ENCODE peak calls at places on chromosomes 12 and 14, in eight cellular contexts. One of them, this sample, is unnamed.

GRCh38 chr12:8554451-8555195 is 13.9 kb upstream of the CLEC4E start:
- DNase-seq in H4: peak
- DNase-seq in germinal center: no peak
- DNase-seq in SIG-M5: no peak
- DNase-seq in NCI-H1105: no peak
- DNase-seq in B cell: no peak
- DNase-seq in endothelial cell of umbilical vein: peak
- DNase-seq in fibroblast of the conjunctiva: no peak
- DNase-seq in this sample: no peak

GRCh38 chr12:85179680-85180300 is 100.2 kb upstream of the ALX1 start:
- DNase-seq in H4: no peak
- DNase-seq in germinal center: no peak
- DNase-seq in SIG-M5: no peak
- DNase-seq in NCI-H1105: no peak
- DNase-seq in B cell: no peak
- DNase-seq in endothelial cell of umbilical vein: peak
- DNase-seq in fibroblast of the conjunctiva: peak
- DNase-seq in this sample: no peak

GRCh38 chr14:34619399-34619920 is 10.5 kb downstream of the SNX6 start:
- DNase-seq in H4: no peak
- DNase-seq in germinal center: no peak
- DNase-seq in SIG-M5: no peak
- DNase-seq in NCI-H1105: no peak
- DNase-seq in B cell: no peak
- DNase-seq in endothelial cell of umbilical vein: no peak
- DNase-seq in fibroblast of the conjunctiva: no peak
- DNase-seq in this sample: no peak

GRCh38 chr14:85447883-85448282 is 82.1 kb upstream of the FLRT2 start:
- DNase-seq in H4: no peak
- DNase-seq in germinal center: no peak
- DNase-seq in SIG-M5: no peak
- DNase-seq in NCI-H1105: no peak
- DNase-seq in B cell: no peak
- DNase-seq in endothelial cell of umbilical vein: no peak
- DNase-seq in fibroblast of the conjunctiva: no peak
- DNase-seq in this sample: no peak

GRCh38 chr14:37594916-37595808 is at the start of the genes FOXA1 and TTC6:
- DNase-seq in H4: peak
- DNase-seq in germinal center: no peak
- DNase-seq in SIG-M5: no peak
- DNase-seq in NCI-H1105: peak
- DNase-seq in B cell: no peak
- DNase-seq in endothelial cell of umbilical vein: no peak
- DNase-seq in fibroblast of the conjunctiva: no peak
- DNase-seq in this sample: peak

GRCh38 chr12:57096099-57096572 is 7.2 kb downstream of the NAB2 start:
- DNase-seq in H4: peak
- DNase-seq in germinal center: no peak
- DNase-seq in SIG-M5: no peak
- DNase-seq in NCI-H1105: peak
- DNase-seq in B cell: no peak
- DNase-seq in endothelial cell of umbilical vein: no peak
- DNase-seq in fibroblast of the conjunctiva: no peak
- DNase-seq in this sample: no peak

GRCh38 chr12:10305411-10305810 is 2.3 kb upstream of the KLRD1 start:
- DNase-seq in H4: no peak
- DNase-seq in germinal center: no peak
- DNase-seq in SIG-M5: no peak
- DNase-seq in NCI-H1105: no peak
- DNase-seq in B cell: no peak
- DNase-seq in endothelial cell of umbilical vein: no peak
- DNase-seq in fibroblast of the conjunctiva: no peak
- DNase-seq in this sample: no peak

GRCh38 chr14:54175298-54175942 is 218.8 kb upstream of the BMP4 start:
- DNase-seq in H4: peak
- DNase-seq in germinal center: peak
- DNase-seq in SIG-M5: no peak
- DNase-seq in NCI-H1105: peak
- DNase-seq in B cell: peak
- DNase-seq in endothelial cell of umbilical vein: peak
- DNase-seq in fibroblast of the conjunctiva: peak
- DNase-seq in this sample: peak

GRCh38 chr12:50103767-50104321 is at the start of gene GPD1:
- DNase-seq in H4: peak
- DNase-seq in germinal center: peak
- DNase-seq in SIG-M5: no peak
- DNase-seq in NCI-H1105: peak
- DNase-seq in B cell: no peak
- DNase-seq in endothelial cell of umbilical vein: no peak
- DNase-seq in fibroblast of the conjunctiva: no peak
- DNase-seq in this sample: no peak

GRCh38 chr14:20219033-20219432 is 4.5 kb upstream of the OR11H6 start:
- DNase-seq in H4: peak
- DNase-seq in germinal center: no peak
- DNase-seq in SIG-M5: no peak
- DNase-seq in NCI-H1105: no peak
- DNase-seq in B cell: no peak
- DNase-seq in endothelial cell of umbilical vein: no peak
- DNase-seq in fibroblast of the conjunctiva: no peak
- DNase-seq in this sample: no peak

GRCh38 chr12:64701283-64701682 is 57.9 kb downstream of the GNS start:
- DNase-seq in H4: no peak
- DNase-seq in germinal center: no peak
- DNase-seq in SIG-M5: no peak
- DNase-seq in NCI-H1105: no peak
- DNase-seq in B cell: no peak
- DNase-seq in endothelial cell of umbilical vein: peak
- DNase-seq in fibroblast of the conjunctiva: no peak
- DNase-seq in this sample: no peak

GRCh38 chr14:105141486-105142281 is 26.9 kb downstream of the JAG2 start:
- DNase-seq in H4: no peak
- DNase-seq in germinal center: no peak
- DNase-seq in SIG-M5: no peak
- DNase-seq in NCI-H1105: no peak
- DNase-seq in B cell: no peak
- DNase-seq in endothelial cell of umbilical vein: no peak
- DNase-seq in fibroblast of the conjunctiva: no peak
- DNase-seq in this sample: no peak

GRCh38 chr12:53495903-53496751 is 3.1 kb downstream of the MAP3K12 start:
- DNase-seq in H4: peak
- DNase-seq in germinal center: no peak
- DNase-seq in SIG-M5: peak
- DNase-seq in NCI-H1105: no peak
- DNase-seq in B cell: no peak
- DNase-seq in endothelial cell of umbilical vein: no peak
- DNase-seq in fibroblast of the conjunctiva: peak
- DNase-seq in this sample: no peak